ENCODE peak calls at places on chromosomes 3 and 15, in four cellular contexts. One of them, this sample, is unnamed.
A peak's percentile ranks its signal among the peaks of the same experiment; 100 is the strongest.

GRCh38 chr15:68526269-68526668 is 52.5 kb upstream of the CORO2B start:
- DNase-seq in endothelial cell: no peak
- DNase-seq in foreskin fibroblast: peak; percentile 21
- DNase-seq in tibial nerve: no peak
- DNase-seq in this sample: no peak

GRCh38 chr3:11457126-11457525 is 184.9 kb downstream of the ATG7 start:
- DNase-seq in endothelial cell: no peak
- DNase-seq in foreskin fibroblast: no peak
- DNase-seq in tibial nerve: no peak
- DNase-seq in this sample: no peak

GRCh38 chr3:143831208-143831607 is 17.1 kb downstream of the SLC9A9 start:
- DNase-seq in endothelial cell: no peak
- DNase-seq in foreskin fibroblast: peak; percentile 50
- DNase-seq in tibial nerve: no peak
- DNase-seq in this sample: no peak

GRCh38 chr15:67927501-67928156 is 87.8 kb upstream of the RNU6-1 start:
- DNase-seq in endothelial cell: no peak
- DNase-seq in foreskin fibroblast: peak; percentile 49
- DNase-seq in tibial nerve: no peak
- DNase-seq in this sample: peak; percentile 62

GRCh38 chr3:129554356-129555120 is 11.6 kb downstream of the H1-8 start:
- DNase-seq in endothelial cell: no peak
- DNase-seq in foreskin fibroblast: no peak
- DNase-seq in tibial nerve: no peak
- DNase-seq in this sample: no peak

GRCh38 chr3:60053518-60054265 is 1003.9 kb upstream of the CFAP20DC start:
- DNase-seq in endothelial cell: no peak
- DNase-seq in foreskin fibroblast: no peak
- DNase-seq in tibial nerve: no peak
- DNase-seq in this sample: no peak

GRCh38 chr3:72591522-72592421 is 256.5 kb downstream of the SHQ1 start:
- DNase-seq in endothelial cell: no peak
- DNase-seq in foreskin fibroblast: peak; percentile 54
- DNase-seq in tibial nerve: peak; percentile 40
- DNase-seq in this sample: peak; percentile 43

GRCh38 chr15:32750981-32751380 is 33.2 kb downstream of the GREM1 start:
- DNase-seq in endothelial cell: no peak
- DNase-seq in foreskin fibroblast: no peak
- DNase-seq in tibial nerve: no peak
- DNase-seq in this sample: no peak

GRCh38 chr15:94670436-94671034 is 439.2 kb downstream of the MCTP2 start:
- DNase-seq in endothelial cell: no peak
- DNase-seq in foreskin fibroblast: peak; percentile 4
- DNase-seq in tibial nerve: peak; percentile 28
- DNase-seq in this sample: no peak

GRCh38 chr3:159818399-159818798 is 170.2 kb upstream of the IL12A start:
- DNase-seq in endothelial cell: peak; percentile 20
- DNase-seq in foreskin fibroblast: no peak
- DNase-seq in tibial nerve: no peak
- DNase-seq in this sample: no peak

GRCh38 chr3:117322866-117323265 is 613.3 kb downstream of the TUSC7 start:
- DNase-seq in endothelial cell: no peak
- DNase-seq in foreskin fibroblast: no peak
- DNase-seq in tibial nerve: no peak
- DNase-seq in this sample: no peak

GRCh38 chr15:100941536-100941935 is 22.4 kb downstream of the LRRK1 start:
- DNase-seq in endothelial cell: no peak
- DNase-seq in foreskin fibroblast: no peak
- DNase-seq in tibial nerve: no peak
- DNase-seq in this sample: no peak

GRCh38 chr3:13710251-13710650 is 161.3 kb downstream of the FBLN2 start:
- DNase-seq in endothelial cell: peak; percentile 1
- DNase-seq in foreskin fibroblast: no peak
- DNase-seq in tibial nerve: no peak
- DNase-seq in this sample: no peak

GRCh38 chr3:117131259-117131658 is 421.7 kb downstream of the TUSC7 start:
- DNase-seq in endothelial cell: no peak
- DNase-seq in foreskin fibroblast: no peak
- DNase-seq in tibial nerve: no peak
- DNase-seq in this sample: no peak

GRCh38 chr3:185813205-185813604 is 11.6 kb downstream of the IGF2BP2 start:
- DNase-seq in endothelial cell: no peak
- DNase-seq in foreskin fibroblast: no peak
- DNase-seq in tibial nerve: no peak
- DNase-seq in this sample: no peak

GRCh38 chr3:121885386-121885785 is 8.8 kb upstream of the SLC15A2 start:
- DNase-seq in endothelial cell: no peak
- DNase-seq in foreskin fibroblast: no peak
- DNase-seq in tibial nerve: no peak
- DNase-seq in this sample: no peak

GRCh38 chr3:127207727-127208482 is 15.0 kb downstream of the PRR23E start:
- DNase-seq in endothelial cell: no peak
- DNase-seq in foreskin fibroblast: no peak
- DNase-seq in tibial nerve: no peak
- DNase-seq in this sample: peak; percentile 31

GRCh38 chr15:31303434-31304073 is 23.1 kb upstream of the KLF13 start:
- DNase-seq in endothelial cell: no peak
- DNase-seq in foreskin fibroblast: no peak
- DNase-seq in tibial nerve: no peak
- DNase-seq in this sample: no peak

GRCh38 chr15:31156808-31157207 is 55.3 kb upstream of the TRPM1 start:
- DNase-seq in endothelial cell: no peak
- DNase-seq in foreskin fibroblast: no peak
- DNase-seq in tibial nerve: no peak
- DNase-seq in this sample: no peak

GRCh38 chr3:69710153-69710977 is 28.9 kb upstream of the MITF start:
- DNase-seq in endothelial cell: no peak
- DNase-seq in foreskin fibroblast: peak; percentile 75
- DNase-seq in tibial nerve: no peak
- DNase-seq in this sample: no peak

GRCh38 chr3:155497930-155498647 is 204.6 kb upstream of the STRIT1 start:
- DNase-seq in endothelial cell: no peak
- DNase-seq in foreskin fibroblast: peak; percentile 93
- DNase-seq in tibial nerve: no peak
- DNase-seq in this sample: no peak

GRCh38 chr15:99014803-99015676 is 7.4 kb upstream of the PGPEP1L start:
- DNase-seq in endothelial cell: peak; percentile 62
- DNase-seq in foreskin fibroblast: peak; percentile 33
- DNase-seq in tibial nerve: no peak
- DNase-seq in this sample: peak; percentile 69

GRCh38 chr15:64865998-64866520 is 24.3 kb downstream of the PLEKHO2 start:
- DNase-seq in endothelial cell: no peak
- DNase-seq in foreskin fibroblast: peak; percentile 85
- DNase-seq in tibial nerve: no peak
- DNase-seq in this sample: no peak

GRCh38 chr15:63800739-63801138 is 33.0 kb downstream of the HERC1 start:
- DNase-seq in endothelial cell: no peak
- DNase-seq in foreskin fibroblast: no peak
- DNase-seq in tibial nerve: no peak
- DNase-seq in this sample: no peak

GRCh38 chr3:36944012-36944640 is 728 bp downstream of the TRANK1 start:
- DNase-seq in endothelial cell: peak; percentile 53
- DNase-seq in foreskin fibroblast: peak; percentile 49
- DNase-seq in tibial nerve: peak; percentile 34
- DNase-seq in this sample: peak; percentile 79

GRCh38 chr15:36472672-36473071 is 106.8 kb upstream of the CDIN1 start:
- DNase-seq in endothelial cell: no peak
- DNase-seq in foreskin fibroblast: no peak
- DNase-seq in tibial nerve: no peak
- DNase-seq in this sample: no peak

GRCh38 chr15:85753261-85753660 is 41.5 kb downstream of the KLHL25 start:
- DNase-seq in endothelial cell: no peak
- DNase-seq in foreskin fibroblast: no peak
- DNase-seq in tibial nerve: no peak
- DNase-seq in this sample: no peak

GRCh38 chr15:93239993-93240392 is 151.0 kb upstream of the RGMA start:
- DNase-seq in endothelial cell: no peak
- DNase-seq in foreskin fibroblast: no peak
- DNase-seq in tibial nerve: no peak
- DNase-seq in this sample: no peak

GRCh38 chr15:86021281-86022264 is 58.1 kb upstream of the AGBL1 start:
- DNase-seq in endothelial cell: no peak
- DNase-seq in foreskin fibroblast: no peak
- DNase-seq in tibial nerve: no peak
- DNase-seq in this sample: no peak

GRCh38 chr15:84911879-84912660 is 27.6 kb downstream of the SLC28A1 start:
- DNase-seq in endothelial cell: no peak
- DNase-seq in foreskin fibroblast: peak; percentile 97
- DNase-seq in tibial nerve: peak; percentile 85
- DNase-seq in this sample: no peak

GRCh38 chr3:49807427-49808114 is 4.5 kb downstream of the INKA1 start:
- DNase-seq in endothelial cell: peak; percentile 50
- DNase-seq in foreskin fibroblast: no peak
- DNase-seq in tibial nerve: no peak
- DNase-seq in this sample: no peak

GRCh38 chr15:98649996-98650870 is 1.9 kb downstream of the IGF1R start:
- DNase-seq in endothelial cell: peak; percentile 39
- DNase-seq in foreskin fibroblast: no peak
- DNase-seq in tibial nerve: peak; percentile 35
- DNase-seq in this sample: no peak

GRCh38 chr15:97947465-97948262 is 12.8 kb upstream of the ARRDC4 start:
- DNase-seq in endothelial cell: no peak
- DNase-seq in foreskin fibroblast: no peak
- DNase-seq in tibial nerve: no peak
- DNase-seq in this sample: no peak

GRCh38 chr3:25962255-25962654 is 172.4 kb downstream of the OXSM start:
- DNase-seq in endothelial cell: no peak
- DNase-seq in foreskin fibroblast: no peak
- DNase-seq in tibial nerve: no peak
- DNase-seq in this sample: no peak

GRCh38 chr15:96038650-96039049 is 291.9 kb upstream of the NR2F2 start:
- DNase-seq in endothelial cell: no peak
- DNase-seq in foreskin fibroblast: peak; percentile 27
- DNase-seq in tibial nerve: no peak
- DNase-seq in this sample: no peak

GRCh38 chr3:115380883-115381572 is 233.9 kb upstream of the ZBTB20 start:
- DNase-seq in endothelial cell: no peak
- DNase-seq in foreskin fibroblast: no peak
- DNase-seq in tibial nerve: no peak
- DNase-seq in this sample: no peak

GRCh38 chr3:44992555-44993470 is 16.8 kb downstream of the EXOSC7 start:
- DNase-seq in endothelial cell: peak; percentile 43
- DNase-seq in foreskin fibroblast: no peak
- DNase-seq in tibial nerve: no peak
- DNase-seq in this sample: no peak

GRCh38 chr3:64187065-64187959 is 38.0 kb downstream of the PRICKLE2 start:
- DNase-seq in endothelial cell: no peak
- DNase-seq in foreskin fibroblast: peak; percentile 90
- DNase-seq in tibial nerve: no peak
- DNase-seq in this sample: peak; percentile 43
- TF ChIP-seq CTCF in endothelial cell: no peak
- TF ChIP-seq CTCF in foreskin fibroblast: no peak
- TF ChIP-seq CTCF in tibial nerve: no peak
- TF ChIP-seq CTCF in this sample: no peak

GRCh38 chr3:177905895-177906511 is 630.2 kb upstream of the KCNMB2 start:
- DNase-seq in endothelial cell: no peak
- DNase-seq in foreskin fibroblast: peak; percentile 67
- DNase-seq in tibial nerve: no peak
- DNase-seq in this sample: no peak
- TF ChIP-seq CTCF in endothelial cell: no peak
- TF ChIP-seq CTCF in foreskin fibroblast: peak; percentile 7
- TF ChIP-seq CTCF in tibial nerve: no peak
- TF ChIP-seq CTCF in this sample: no peak

DNA sequence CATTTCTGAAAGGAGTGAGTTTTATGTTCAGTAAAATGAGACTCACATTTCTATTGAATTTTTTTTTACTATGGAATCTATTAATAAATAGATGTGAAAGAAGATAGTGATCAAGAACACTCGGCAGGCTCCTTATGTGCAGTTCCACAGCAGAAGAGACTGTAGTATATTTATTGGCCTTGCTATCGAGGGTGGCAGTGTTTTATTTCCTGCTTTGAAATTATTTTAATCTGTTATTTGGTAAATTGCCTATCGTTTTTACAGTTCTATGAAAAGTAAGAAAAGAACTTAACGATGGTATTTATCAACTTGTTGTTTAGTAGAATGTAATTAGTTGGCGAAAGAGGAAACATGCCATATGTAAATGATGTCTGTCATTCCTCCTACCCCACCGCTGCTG is 238.3 kb downstream of the NLGN1 start:
- DNase-seq in endothelial cell: no peak
- DNase-seq in foreskin fibroblast: no peak
- DNase-seq in tibial nerve: no peak
- DNase-seq in this sample: no peak
- TF ChIP-seq CTCF in endothelial cell: no peak
- TF ChIP-seq CTCF in foreskin fibroblast: no peak
- TF ChIP-seq CTCF in tibial nerve: no peak
- TF ChIP-seq CTCF in this sample: no peak

GRCh38 chr3:50978991-50979667 is 304.4 kb downstream of the DOCK3 start:
- DNase-seq in endothelial cell: no peak
- DNase-seq in foreskin fibroblast: no peak
- DNase-seq in tibial nerve: no peak
- DNase-seq in this sample: no peak
- TF ChIP-seq CTCF in endothelial cell: no peak
- TF ChIP-seq CTCF in foreskin fibroblast: no peak
- TF ChIP-seq CTCF in tibial nerve: no peak
- TF ChIP-seq CTCF in this sample: no peak

DNA sequence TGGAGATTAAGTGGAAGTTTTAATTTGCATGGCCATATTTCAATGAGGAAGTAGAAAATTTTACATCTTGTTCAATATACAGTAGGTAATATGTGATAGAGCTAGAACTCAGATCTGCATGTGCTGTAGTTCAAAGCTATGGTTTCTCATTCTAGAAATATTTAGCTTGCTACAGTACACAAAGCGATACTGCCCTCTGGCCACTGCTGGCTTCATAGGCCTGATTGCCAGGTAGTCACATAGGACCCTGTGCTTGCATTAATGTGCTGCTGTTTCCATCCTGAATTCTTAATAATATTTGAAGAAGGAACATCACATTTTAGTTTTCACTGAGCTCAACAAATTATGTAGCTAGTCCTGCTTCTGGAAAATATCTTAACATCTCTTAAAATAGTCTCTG is 87.0 kb downstream of the PLSCR2 start:
- DNase-seq in endothelial cell: peak; percentile 7
- DNase-seq in foreskin fibroblast: peak; percentile 23
- DNase-seq in tibial nerve: no peak
- DNase-seq in this sample: no peak
- TF ChIP-seq CTCF in endothelial cell: no peak
- TF ChIP-seq CTCF in foreskin fibroblast: peak; percentile 33
- TF ChIP-seq CTCF in tibial nerve: no peak
- TF ChIP-seq CTCF in this sample: no peak

This sample was measured in mesothelial cell of epicardium.